ENCODE peak calls at places on chromosomes 13 and 19, in seven cellular contexts. R, H, Z, Q, L, T and E are unnamed samples.

GRCh38 chr13:90089051-90089450 is 1258.4 kb upstream of the MIR17HG start:
- DNase-seq in R (no peak), H (no peak), Z (no peak), Q (no peak), L (no peak), T (no peak), E (no peak)

GRCh38 chr19:5001547-5002131 is 32.7 kb downstream of the KDM4B start:
- DNase-seq in R (peak; percentile 45), H (no peak), Z (no peak), Q (no peak), L (no peak), T (no peak), E (no peak)

GRCh38 chr19:45670670-45671453 is 2.8 kb downstream of the GIPR start:
- DNase-seq in R (peak; percentile 40), H (peak; percentile 95), Z (peak; percentile 30), Q (peak; percentile 80), L (peak; percentile 93), T (peak; percentile 95), E (peak; percentile 93)

GRCh38 chr13:28707629-28708427 is 10.9 kb downstream of the SLC46A3 start:
- DNase-seq in R (no peak), H (no peak), Z (no peak), Q (no peak), L (no peak), T (peak; percentile 49), E (no peak)

GRCh38 chr13:35157143-35157755 is 215.2 kb downstream of the NBEA start:
- DNase-seq in R (no peak), H (peak; percentile 49), Z (no peak), Q (no peak), L (no peak), T (peak; percentile 32), E (no peak)

GRCh38 chr13:30329009-30329585 is 21.7 kb upstream of the KATNAL1 start:
- DNase-seq in R (no peak), H (no peak), Z (no peak), Q (no peak), L (no peak), T (no peak), E (no peak)

GRCh38 chr13:44903596-44903995 is 85.7 kb downstream of the NUFIP1 start:
- DNase-seq in R (no peak), H (no peak), Z (no peak), Q (peak; percentile 94), L (peak; percentile 67), T (peak; percentile 63), E (peak; percentile 81)

GRCh38 chr13:35345992-35346391 is 130.5 kb downstream of the MAB21L1 start:
- DNase-seq in R (no peak), H (no peak), Z (no peak), Q (no peak), L (no peak), T (no peak), E (no peak)

GRCh38 chr19:32910874-32911273 is 41.3 kb upstream of the SLC7A9 start:
- DNase-seq in R (no peak), H (no peak), Z (no peak), Q (no peak), L (no peak), T (no peak), E (no peak)

GRCh38 chr19:54662730-54663129 is at the start of gene LILRB4:
- DNase-seq in R (no peak), H (no peak), Z (no peak), Q (peak; percentile 67), L (peak; percentile 71), T (no peak), E (peak; percentile 58)

GRCh38 chr19:32673573-32673972 is 1.4 kb downstream of the ANKRD27 start:
- DNase-seq in R (no peak), H (no peak), Z (no peak), Q (peak; percentile 36), L (no peak), T (no peak), E (no peak)

GRCh38 chr19:16078311-16078758 is 2.0 kb downstream of the TPM4 start:
- DNase-seq in R (no peak), H (peak; percentile 29), Z (no peak), Q (no peak), L (peak; percentile 32), T (peak; percentile 16), E (no peak)

GRCh38 chr13:26914624-26915023 is 154.0 kb upstream of the GPR12 start:
- DNase-seq in R (no peak), H (no peak), Z (no peak), Q (no peak), L (no peak), T (no peak), E (no peak)

GRCh38 chr19:43290568-43291359 is 21.4 kb upstream of the PSG9 start:
- DNase-seq in R (no peak), H (peak; percentile 3), Z (no peak), Q (no peak), L (no peak), T (no peak), E (no peak)

GRCh38 chr19:15332311-15332996 is at the start of gene BRD4:
- DNase-seq in R (peak; percentile 77), H (peak; percentile 86), Z (peak; percentile 75), Q (peak; percentile 86), L (peak; percentile 90), T (peak; percentile 71), E (peak; percentile 67)

GRCh38 chr19:13043285-13043684 is 48.0 kb downstream of the NFIX start:
- DNase-seq in R (no peak), H (no peak), Z (no peak), Q (peak; percentile 72), L (no peak), T (no peak), E (no peak)

GRCh38 chr13:105262579-105262978 is 1272.9 kb downstream of the EFNB2 start:
- DNase-seq in R (no peak), H (no peak), Z (no peak), Q (no peak), L (no peak), T (no peak), E (no peak)

GRCh38 chr13:76503756-76504155 is 382.4 kb downstream of the KCTD12 start:
- DNase-seq in R (no peak), H (no peak), Z (no peak), Q (no peak), L (no peak), T (no peak), E (no peak)

GRCh38 chr13:113533441-113533840 is 42.9 kb upstream of the DCUN1D2 start:
- DNase-seq in R (no peak), H (peak; percentile 70), Z (no peak), Q (peak; percentile 74), L (peak; percentile 38), T (no peak), E (no peak)

GRCh38 chr13:106532111-106532929 is 3.1 kb downstream of the EFNB2 start:
- DNase-seq in R (no peak), H (peak; percentile 30), Z (no peak), Q (peak; percentile 39), L (no peak), T (no peak), E (no peak)

GRCh38 chr19:42375415-42376176 is 14.5 kb downstream of the CNFN start:
- DNase-seq in R (no peak), H (no peak), Z (no peak), Q (no peak), L (no peak), T (no peak), E (peak; percentile 70)

GRCh38 chr13:29922896-29923295 is 72.5 kb upstream of the UBL3 start:
- DNase-seq in R (no peak), H (no peak), Z (no peak), Q (no peak), L (no peak), T (no peak), E (no peak)

GRCh38 chr13:51764184-51765141 is 39.5 kb downstream of the DHRS12 start:
- DNase-seq in R (peak; percentile 52), H (peak; percentile 65), Z (peak; percentile 47), Q (peak; percentile 84), L (no peak), T (peak; percentile 91), E (peak; percentile 75)

GRCh38 chr13:102555914-102556553 is 40.8 kb upstream of the TPP2 start:
- DNase-seq in R (no peak), H (peak; percentile 9), Z (no peak), Q (no peak), L (no peak), T (no peak), E (no peak)

DNA sequence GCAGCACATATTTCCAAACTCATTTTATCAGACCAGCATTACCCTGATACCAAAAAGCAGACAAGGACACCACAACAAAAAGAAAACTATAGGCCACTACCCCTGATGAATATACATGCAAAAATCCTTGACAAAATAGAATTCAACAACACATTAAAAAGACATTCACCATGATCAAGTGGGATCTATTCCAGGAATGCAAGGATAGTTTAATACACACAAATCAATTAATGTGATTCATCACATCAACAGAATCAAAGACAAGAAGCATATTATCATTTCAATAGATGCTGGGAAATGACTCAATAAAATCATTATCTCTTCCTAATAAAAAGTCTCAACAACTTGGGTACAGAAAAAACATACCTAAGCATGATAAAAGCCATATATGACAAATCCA is 11.2 kb downstream of the ZNF347 start:
- DNase-seq in R (no peak), H (no peak), Z (no peak), Q (no peak), L (no peak), T (no peak), E (no peak)
- H3K9me3 ChIP-seq in R (peaks cover 16% of the 10 kb centered on the region), H (no peaks in the 10 kb centered on the region), Z (peaks cover 23% of the 10 kb centered on the region), Q (peaks cover 68% of the 10 kb centered on the region), L (peaks cover 60% of the 10 kb centered on the region), T (peaks cover 55% of the 10 kb centered on the region), E (peaks cover 55% of the 10 kb centered on the region)

GRCh38 chr19:6685482-6685881 is 15.5 kb upstream of the TNFSF14 start:
- DNase-seq in R (no peak), H (no peak), Z (no peak), Q (no peak), L (no peak), T (no peak), E (no peak)
- H3K9me3 ChIP-seq in R (no peaks in the 10 kb centered on the region), H (no peaks in the 10 kb centered on the region), Z (no peaks in the 10 kb centered on the region), Q (no peaks in the 10 kb centered on the region), L (no peaks in the 10 kb centered on the region), T (no peaks in the 10 kb centered on the region), E (no peaks in the 10 kb centered on the region)

DNA sequence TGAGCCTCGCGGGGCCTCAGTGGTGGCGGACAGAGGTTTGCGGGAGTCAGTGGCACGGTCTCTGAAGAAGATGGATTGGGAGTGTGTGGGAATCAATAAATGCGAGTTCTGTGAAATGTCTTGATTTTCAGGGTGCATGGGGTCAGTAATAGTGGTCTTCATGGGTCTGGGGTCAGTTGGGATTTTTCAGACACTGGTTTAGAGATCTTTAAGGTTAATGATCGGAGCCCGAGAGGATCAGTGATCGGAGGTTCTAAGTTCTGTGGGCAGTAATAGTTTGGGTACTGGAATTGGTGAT is 377 bp downstream of the ZNF793 start:
- DNase-seq in R (no peak), H (no peak), Z (no peak), Q (no peak), L (no peak), T (no peak), E (no peak)
- H3K9me3 ChIP-seq in R (peaks cover 10% of the 10 kb centered on the region), H (no peaks in the 10 kb centered on the region), Z (peaks cover 3% of the 10 kb centered on the region), Q (peaks cover 13% of the 10 kb centered on the region), L (no peaks in the 10 kb centered on the region), T (peaks cover 14% of the 10 kb centered on the region), E (peaks cover 7% of the 10 kb centered on the region)

GRCh38 chr19:36236304-36236945 is 21.5 kb downstream of the ZNF146 start:
- DNase-seq in R (no peak), H (no peak), Z (no peak), Q (no peak), L (no peak), T (no peak), E (no peak)

DNA sequence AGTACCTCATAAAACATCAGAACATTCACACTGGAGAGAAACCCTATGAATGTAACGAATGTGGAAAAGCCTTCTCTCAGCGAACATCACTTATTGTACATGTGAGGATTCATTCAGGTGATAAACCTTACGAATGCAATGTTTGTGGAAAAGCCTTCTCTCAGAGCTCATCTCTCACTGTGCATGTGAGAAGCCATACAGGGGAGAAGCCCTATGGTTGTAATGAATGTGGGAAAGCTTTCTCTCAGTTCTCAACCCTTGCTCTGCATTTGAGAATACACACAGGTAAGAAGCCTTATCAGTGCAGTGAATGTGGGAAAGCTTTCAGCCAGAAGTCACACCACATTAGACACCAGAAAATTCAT is 22.0 kb downstream of the ZNF146 start:
- DNase-seq in R (no peak), H (no peak), Z (no peak), Q (no peak), L (no peak), T (no peak), E (no peak)
- H3K9me3 ChIP-seq in R (peaks cover 39% of the 10 kb centered on the region), H (no peaks in the 10 kb centered on the region), Z (peaks cover 53% of the 10 kb centered on the region), Q (peaks cover 26% of the 10 kb centered on the region), L (peaks cover 31% of the 10 kb centered on the region), T (peaks cover 19% of the 10 kb centered on the region), E (peaks cover 63% of the 10 kb centered on the region)